ENCODE peak calls at places on chromosomes 7 and 10, in five cellular contexts. Q is body of pancreas, T is H1, Z is stomach, K is uterus. O is an unnamed sample.

GRCh38 chr10:119138341-119139306 is 26.9 kb downstream of the SFXN4 start:
- DNase-seq in Q (no peak), T (no peak), Z (no peak), K (no peak), O (no peak)

GRCh38 chr10:13001041-13001886 is at the start of gene CCDC3:
- DNase-seq in Q (peak; percentile 37), T (peak; percentile 9), Z (no peak), K (peak; percentile 22), O (no peak)

GRCh38 chr10:7515549-7515948 is 104.7 kb upstream of the SFMBT2 start:
- DNase-seq in Q (no peak), T (no peak), Z (no peak), K (no peak), O (no peak)

GRCh38 chr7:144513332-144513731 is 109.8 kb upstream of the NOBOX start:
- DNase-seq in Q (peak; percentile 8), T (no peak), Z (no peak), K (no peak), O (no peak)

GRCh38 chr7:151566897-151567320 is 47.2 kb upstream of the RHEB start:
- DNase-seq in Q (no peak), T (no peak), Z (no peak), K (peak; percentile 55), O (peak; percentile 89)

GRCh38 chr10:72702868-72703581 is 11.1 kb downstream of the MCU start:
- DNase-seq in Q (no peak), T (no peak), Z (no peak), K (no peak), O (no peak)

GRCh38 chr7:155523168-155523675 is 23.1 kb downstream of the CNPY1 start:
- DNase-seq in Q (no peak), T (no peak), Z (no peak), K (no peak), O (no peak)

GRCh38 chr7:47539398-47540052 is 42.4 kb downstream of the TNS3 start:
- DNase-seq in Q (no peak), T (no peak), Z (no peak), K (no peak), O (no peak)

GRCh38 chr7:2982831-2983230 is 60.8 kb downstream of the CARD11 start:
- DNase-seq in Q (no peak), T (no peak), Z (no peak), K (no peak), O (no peak)

GRCh38 chr7:158467562-158467961 is 120.1 kb downstream of the PTPRN2 start:
- DNase-seq in Q (no peak), T (no peak), Z (no peak), K (no peak), O (no peak)

GRCh38 chr7:151459726-151460473 is 20.0 kb upstream of the CRYGN start:
- DNase-seq in Q (peak; percentile 81), T (no peak), Z (peak; percentile 73), K (peak; percentile 90), O (no peak)

GRCh38 chr10:71333154-71333887 is 14.3 kb downstream of the SLC29A3 start:
- DNase-seq in Q (no peak), T (no peak), Z (no peak), K (no peak), O (no peak)

GRCh38 chr7:92641921-92642511 is 51.8 kb upstream of the FAM133B start:
- DNase-seq in Q (no peak), T (no peak), Z (no peak), K (no peak), O (no peak)

GRCh38 chr7:137681657-137682562 is 164.9 kb downstream of the DGKI start:
- DNase-seq in Q (no peak), T (no peak), Z (no peak), K (no peak), O (no peak)

GRCh38 chr7:155438778-155439177 is 19.2 kb upstream of the EN2 start:
- DNase-seq in Q (no peak), T (no peak), Z (no peak), K (no peak), O (no peak)

GRCh38 chr7:24975647-24976260 is 4.2 kb downstream of the OSBPL3 start:
- DNase-seq in Q (no peak), T (no peak), Z (no peak), K (no peak), O (no peak)

GRCh38 chr10:130411496-130412070 is 275.4 kb downstream of the GLRX3 start:
- DNase-seq in Q (peak; percentile 10), T (no peak), Z (no peak), K (no peak), O (peak; percentile 44)

GRCh38 chr10:21961847-21962246 is 41.7 kb downstream of the DNAJC1 start:
- DNase-seq in Q (no peak), T (no peak), Z (no peak), K (no peak), O (no peak)

GRCh38 chr7:17773289-17773626 is 167.0 kb downstream of the SNX13 start:
- DNase-seq in Q (no peak), T (no peak), Z (no peak), K (no peak), O (no peak)

GRCh38 chr7:151068069-151068773 is 8.8 kb downstream of the SLC4A2 start:
- DNase-seq in Q (no peak), T (no peak), Z (no peak), K (no peak), O (no peak)

GRCh38 chr10:77592946-77593636 is 44.5 kb downstream of the KCNMA1 start:
- DNase-seq in Q (no peak), T (no peak), Z (peak; percentile 44), K (no peak), O (no peak)

GRCh38 chr7:118473271-118473670 is 248.8 kb downstream of the ANKRD7 start:
- DNase-seq in Q (no peak), T (no peak), Z (no peak), K (no peak), O (no peak)

GRCh38 chr7:28711096-28711495 is 247.0 kb downstream of the TRIL start:
- DNase-seq in Q (no peak), T (no peak), Z (no peak), K (no peak), O (no peak)

GRCh38 chr10:130040351-130040750 is 70.3 kb downstream of the C10orf143 start:
- DNase-seq in Q (no peak), T (no peak), Z (no peak), K (no peak), O (no peak)

GRCh38 chr10:110081914-110082313 is 74.1 kb downstream of the ADD3 start:
- DNase-seq in Q (peak; percentile 22), T (no peak), Z (no peak), K (no peak), O (no peak)

GRCh38 chr7:139827042-139827441 is 2.0 kb upstream of the TBXAS1 start:
- DNase-seq in Q (no peak), T (no peak), Z (no peak), K (no peak), O (peak; percentile 62)

GRCh38 chr10:131430716-131431402 is 119.3 kb upstream of the TCERG1L start:
- DNase-seq in Q (peak; percentile 24), T (no peak), Z (no peak), K (no peak), O (no peak)

GRCh38 chr10:88865281-88865876 is 13.7 kb upstream of the ANKRD22 start:
- DNase-seq in Q (no peak), T (no peak), Z (no peak), K (no peak), O (no peak)

GRCh38 chr7:24341677-24342076 is 57.7 kb downstream of the NPY start:
- DNase-seq in Q (no peak), T (no peak), Z (no peak), K (no peak), O (no peak)

GRCh38 chr7:87152897-87153641 is 816 bp downstream of the DMTF1 start:
- DNase-seq in Q (peak; percentile 43), T (no peak), Z (peak; percentile 33), K (peak; percentile 25), O (no peak)

GRCh38 chr7:2138146-2138765 is 94.5 kb downstream of the MAD1L1 start:
- DNase-seq in Q (no peak), T (no peak), Z (no peak), K (no peak), O (no peak)

GRCh38 chr10:30495687-30496086 is 61.7 kb downstream of the MAP3K8 start:
- DNase-seq in Q (no peak), T (no peak), Z (no peak), K (no peak), O (no peak)

GRCh38 chr10:114538544-114538906 is 119.5 kb downstream of the ABLIM1 start:
- DNase-seq in Q (peak; percentile 11), T (no peak), Z (peak; percentile 81), K (no peak), O (no peak)

GRCh38 chr7:78959471-78959870 is 494.0 kb downstream of the MAGI2 start:
- DNase-seq in Q (no peak), T (no peak), Z (no peak), K (no peak), O (no peak)

GRCh38 chr10:132540456-132540855 is 2.9 kb downstream of the INPP5A start:
- DNase-seq in Q (peak; percentile 55), T (no peak), Z (peak; percentile 60), K (no peak), O (no peak)
- H3K9me3 ChIP-seq in Q (no peaks in the 10 kb centered on the region), T (no peaks in the 10 kb centered on the region), Z (no peaks in the 10 kb centered on the region), K (no peaks in the 10 kb centered on the region), O (no peaks in the 10 kb centered on the region)

DNA sequence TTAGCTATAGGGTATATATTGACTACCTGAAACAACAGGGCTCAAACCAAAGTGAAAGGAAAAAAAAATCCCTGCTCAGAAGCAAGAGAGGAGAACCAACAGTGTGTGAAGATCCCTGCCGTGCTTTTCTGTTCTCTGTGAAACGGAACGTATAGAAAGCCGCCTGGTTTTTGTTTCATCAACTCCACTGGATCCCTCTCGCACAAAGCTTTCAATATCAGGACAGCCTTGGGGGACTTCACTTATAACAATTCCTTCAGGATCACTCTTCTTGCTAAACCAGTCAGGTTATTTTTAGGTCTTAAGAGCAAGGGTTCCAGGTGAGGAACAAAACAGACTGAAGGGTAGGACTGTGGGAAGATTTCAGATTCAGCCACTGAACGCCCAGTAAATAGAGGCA is 151.1 kb upstream of the CACNA2D1 start:
- DNase-seq in Q (no peak), T (no peak), Z (no peak), K (no peak), O (no peak)
- H3K4me3 ChIP-seq in Q (no peak overlapping the region), T (peak overlapping the region; percentile 37), Z (no peak overlapping the region), K (no peak overlapping the region), O (no peak overlapping the region)

DNA sequence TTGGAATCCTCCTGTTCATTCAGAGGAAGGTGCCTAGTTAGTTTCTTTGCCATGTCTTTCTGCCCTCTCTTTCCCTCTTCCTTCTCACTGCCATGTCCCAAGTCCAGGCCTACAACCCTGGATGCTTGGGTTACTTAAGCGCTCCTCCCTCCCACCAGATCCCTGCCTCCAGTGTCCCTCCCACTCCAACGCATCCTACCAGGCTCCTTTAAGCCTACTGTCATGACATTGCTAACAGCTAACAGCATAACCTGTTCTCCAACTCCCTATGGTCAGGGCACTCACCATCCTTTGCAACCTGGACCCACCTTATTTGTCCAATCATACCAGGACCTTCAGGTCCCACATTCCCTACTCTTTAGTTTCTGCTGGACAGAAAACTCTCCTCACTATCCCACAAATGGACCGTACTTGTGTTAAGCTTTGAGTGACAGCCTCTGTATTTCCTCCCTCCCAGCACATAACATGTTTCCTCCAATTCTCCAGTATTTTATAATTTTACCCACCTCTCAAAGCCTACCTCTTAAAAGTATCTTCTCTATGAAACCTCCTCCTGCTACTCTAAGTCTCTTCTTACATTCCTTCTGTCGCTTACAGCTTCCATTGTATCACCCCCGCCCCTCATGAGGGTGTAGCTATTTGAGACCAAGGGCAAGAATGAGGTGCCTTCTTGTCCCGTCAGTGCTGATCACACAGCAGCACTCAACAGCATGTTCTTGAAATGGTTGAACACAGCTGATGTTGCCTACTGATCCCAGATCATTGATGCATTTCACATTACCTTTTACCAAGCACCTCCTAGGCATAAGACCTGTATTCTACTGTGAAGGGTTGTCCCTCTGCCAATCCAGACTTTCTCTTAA is 1.7 kb downstream of the BLNK start:
- DNase-seq in Q (no peak), T (no peak), Z (no peak), K (no peak), O (no peak)
- TF ChIP-seq POLR2A in Q (no peak), T (no peak), Z (no peak), K (no peak), O (no peak)

GRCh38 chr10:120990831-120991230 is 139.7 kb downstream of the WDR11 start:
- DNase-seq in Q (no peak), T (no peak), Z (no peak), K (no peak), O (peak; percentile 47)
- H3K9me3 ChIP-seq in Q (no peaks in the 10 kb centered on the region), T (peaks cover 13% of the 10 kb centered on the region), Z (peaks cover 17% of the 10 kb centered on the region), K (no peaks in the 10 kb centered on the region), O (no peaks in the 10 kb centered on the region)

O was measured in vagina.